ENCODE peak calls at places on chromosomes 16 and 17, in four cellular contexts. R is sigmoid colon; M is activated CD8-positive, alpha-beta T cell treated with anti-CD3 and anti-CD28 coated beads for 36 hours; J is AML-193. A is an unnamed sample.

GRCh38 chr16:66207139-66207863 is 159.2 kb upstream of the CDH5 start:
- DNase-seq in R (no peak), M (no peak), J (peak; percentile 93), A (no peak)

GRCh38 chr17:48498168-48498840 is 32.5 kb downstream of the HOXB1 start:
- DNase-seq in R (no peak), M (no peak), J (no peak), A (no peak)

GRCh38 chr17:38585805-38586529 is 19.8 kb downstream of the SRCIN1 start:
- DNase-seq in R (no peak), M (no peak), J (no peak), A (no peak)

GRCh38 chr16:89409161-89409711 is 81.1 kb downstream of the ANKRD11 start:
- DNase-seq in R (no peak), M (peak; percentile 76), J (no peak), A (no peak)

GRCh38 chr17:37361543-37361942 is 14.2 kb upstream of the C17orf78 start:
- DNase-seq in R (no peak), M (no peak), J (no peak), A (no peak)

GRCh38 chr17:80720624-80721577 is 176.3 kb downstream of the RPTOR start:
- DNase-seq in R (no peak), M (peak; percentile 87), J (no peak), A (no peak)

GRCh38 chr16:65038125-65038524 is 83.7 kb downstream of the CDH11 start:
- DNase-seq in R (no peak), M (no peak), J (no peak), A (no peak)

GRCh38 chr16:10895053-10895946 is 18.3 kb downstream of the CIITA start:
- DNase-seq in R (no peak), M (peak; percentile 42), J (no peak), A (peak; percentile 85)

GRCh38 chr17:73595068-73595865 is 49.0 kb downstream of the SDK2 start:
- DNase-seq in R (no peak), M (peak; percentile 73), J (peak; percentile 4), A (no peak)

GRCh38 chr16:86377251-86378022 is 132.9 kb upstream of the FOXF1 start:
- DNase-seq in R (peak; percentile 53), M (no peak), J (no peak), A (peak; percentile 72)

GRCh38 chr17:27424516-27424915 is 31.7 kb upstream of the KSR1 start:
- DNase-seq in R (no peak), M (no peak), J (no peak), A (peak; percentile 80)

GRCh38 chr16:6016530-6017184 is 919.1 kb upstream of the EEF2KMT start:
- DNase-seq in R (no peak), M (no peak), J (peak; percentile 54), A (no peak)

GRCh38 chr17:68468785-68469184 is 11.5 kb upstream of the WIPI1 start:
- DNase-seq in R (no peak), M (no peak), J (no peak), A (no peak)

GRCh38 chr16:86515780-86516617 is 5.7 kb downstream of the FOXF1 start:
- DNase-seq in R (no peak), M (no peak), J (no peak), A (no peak)

GRCh38 chr17:78839173-78839761 is 1.3 kb downstream of the USP36 start:
- DNase-seq in R (no peak), M (no peak), J (peak; percentile 38), A (no peak)

GRCh38 chr17:58643147-58643546 is 48.7 kb downstream of the TEX14 start:
- DNase-seq in R (no peak), M (no peak), J (no peak), A (no peak)

GRCh38 chr17:266219-266618 is 84.8 kb upstream of the DOC2B start:
- DNase-seq in R (peak; percentile 49), M (no peak), J (no peak), A (peak; percentile 37)

A was measured in posterior vena cava.